ENCODE peak calls at places on chromosomes 6 and 20, in six cellular contexts. One of them, this sample, is unnamed.

GRCh38 chr20:36306557-36307411 is 645 bp downstream of the DLGAP4 start:
- DNase-seq in H7: peak; percentile 86
- DNase-seq in left ventricle myocardium inferior: no peak
- DNase-seq in suprapubic skin: no peak
- DNase-seq in aorta: no peak
- DNase-seq in retinal pigment epithelial cell: no peak
- DNase-seq in this sample: peak; percentile 58

GRCh38 chr20:30811896-30812671 is 445.4 kb upstream of the DEFB115 start:
- DNase-seq in H7: peak; percentile 46
- DNase-seq in left ventricle myocardium inferior: peak; percentile 28
- DNase-seq in suprapubic skin: no peak
- DNase-seq in aorta: no peak
- DNase-seq in retinal pigment epithelial cell: peak; percentile 3
- DNase-seq in this sample: peak; percentile 84

GRCh38 chr6:43963877-43964658 is 163.2 kb downstream of the MRPL14 start:
- DNase-seq in H7: no peak
- DNase-seq in left ventricle myocardium inferior: no peak
- DNase-seq in suprapubic skin: peak; percentile 5
- DNase-seq in aorta: no peak
- DNase-seq in retinal pigment epithelial cell: no peak
- DNase-seq in this sample: peak; percentile 45

GRCh38 chr20:44247131-44247571 is at the start of gene GDAP1L1:
- DNase-seq in H7: peak; percentile 95
- DNase-seq in left ventricle myocardium inferior: no peak
- DNase-seq in suprapubic skin: no peak
- DNase-seq in aorta: no peak
- DNase-seq in retinal pigment epithelial cell: no peak
- DNase-seq in this sample: no peak

GRCh38 chr6:25277857-25278256 is 1.3 kb upstream of the CARMIL1 start:
- DNase-seq in H7: no peak
- DNase-seq in left ventricle myocardium inferior: no peak
- DNase-seq in suprapubic skin: no peak
- DNase-seq in aorta: no peak
- DNase-seq in retinal pigment epithelial cell: no peak
- DNase-seq in this sample: no peak

GRCh38 chr6:118509009-118509617 is 39.0 kb upstream of the PLN start:
- DNase-seq in H7: peak; percentile 13
- DNase-seq in left ventricle myocardium inferior: no peak
- DNase-seq in suprapubic skin: no peak
- DNase-seq in aorta: no peak
- DNase-seq in retinal pigment epithelial cell: peak; percentile 23
- DNase-seq in this sample: no peak

GRCh38 chr6:3876131-3876530 is 27.0 kb downstream of the FAM50B start:
- DNase-seq in H7: no peak
- DNase-seq in left ventricle myocardium inferior: peak; percentile 61
- DNase-seq in suprapubic skin: peak; percentile 89
- DNase-seq in aorta: no peak
- DNase-seq in retinal pigment epithelial cell: no peak
- DNase-seq in this sample: peak; percentile 83

GRCh38 chr6:66355471-66355870 is 648.4 kb upstream of the EYS start:
- DNase-seq in H7: no peak
- DNase-seq in left ventricle myocardium inferior: no peak
- DNase-seq in suprapubic skin: no peak
- DNase-seq in aorta: no peak
- DNase-seq in retinal pigment epithelial cell: no peak
- DNase-seq in this sample: no peak

GRCh38 chr6:136566007-136566487 is 15.8 kb upstream of the MAP7 start:
- DNase-seq in H7: no peak
- DNase-seq in left ventricle myocardium inferior: peak; percentile 22
- DNase-seq in suprapubic skin: no peak
- DNase-seq in aorta: peak; percentile 73
- DNase-seq in retinal pigment epithelial cell: no peak
- DNase-seq in this sample: no peak

GRCh38 chr6:150241751-150242150 is 98.9 kb downstream of the PPP1R14C start:
- DNase-seq in H7: no peak
- DNase-seq in left ventricle myocardium inferior: no peak
- DNase-seq in suprapubic skin: no peak
- DNase-seq in aorta: no peak
- DNase-seq in retinal pigment epithelial cell: no peak
- DNase-seq in this sample: no peak

GRCh38 chr6:18293192-18293904 is 29.0 kb upstream of the DEK start:
- DNase-seq in H7: no peak
- DNase-seq in left ventricle myocardium inferior: no peak
- DNase-seq in suprapubic skin: no peak
- DNase-seq in aorta: no peak
- DNase-seq in retinal pigment epithelial cell: no peak
- DNase-seq in this sample: no peak

GRCh38 chr6:170456886-170457698 is 96.0 kb downstream of the PSMB1 start:
- DNase-seq in H7: peak; percentile 29
- DNase-seq in left ventricle myocardium inferior: no peak
- DNase-seq in suprapubic skin: no peak
- DNase-seq in aorta: no peak
- DNase-seq in retinal pigment epithelial cell: no peak
- DNase-seq in this sample: no peak

GRCh38 chr6:76703285-76703684 is 630.8 kb upstream of the IMPG1 start:
- DNase-seq in H7: no peak
- DNase-seq in left ventricle myocardium inferior: no peak
- DNase-seq in suprapubic skin: no peak
- DNase-seq in aorta: no peak
- DNase-seq in retinal pigment epithelial cell: no peak
- DNase-seq in this sample: no peak

GRCh38 chr20:56575157-56575556 is 42.1 kb downstream of the FAM209B start:
- DNase-seq in H7: no peak
- DNase-seq in left ventricle myocardium inferior: no peak
- DNase-seq in suprapubic skin: no peak
- DNase-seq in aorta: peak; percentile 48
- DNase-seq in retinal pigment epithelial cell: no peak
- DNase-seq in this sample: no peak

GRCh38 chr6:109051301-109051700 is 43.3 kb downstream of the SESN1 start:
- DNase-seq in H7: no peak
- DNase-seq in left ventricle myocardium inferior: no peak
- DNase-seq in suprapubic skin: no peak
- DNase-seq in aorta: no peak
- DNase-seq in retinal pigment epithelial cell: no peak
- DNase-seq in this sample: no peak

GRCh38 chr6:29552512-29553051 is 7.0 kb downstream of the UBD start:
- DNase-seq in H7: peak; percentile 61
- DNase-seq in left ventricle myocardium inferior: no peak
- DNase-seq in suprapubic skin: no peak
- DNase-seq in aorta: no peak
- DNase-seq in retinal pigment epithelial cell: peak; percentile 31
- DNase-seq in this sample: no peak

GRCh38 chr20:12111431-12112088 is 193.9 kb downstream of the BTBD3 start:
- DNase-seq in H7: no peak
- DNase-seq in left ventricle myocardium inferior: no peak
- DNase-seq in suprapubic skin: no peak
- DNase-seq in aorta: no peak
- DNase-seq in retinal pigment epithelial cell: no peak
- DNase-seq in this sample: no peak

GRCh38 chr6:170265655-170266054 is 25.2 kb downstream of the DLL1 start:
- DNase-seq in H7: no peak
- DNase-seq in left ventricle myocardium inferior: peak; percentile 82
- DNase-seq in suprapubic skin: no peak
- DNase-seq in aorta: no peak
- DNase-seq in retinal pigment epithelial cell: no peak
- DNase-seq in this sample: no peak

GRCh38 chr20:6644818-6645620 is 122.5 kb upstream of the BMP2 start:
- DNase-seq in H7: no peak
- DNase-seq in left ventricle myocardium inferior: no peak
- DNase-seq in suprapubic skin: no peak
- DNase-seq in aorta: no peak
- DNase-seq in retinal pigment epithelial cell: no peak
- DNase-seq in this sample: no peak

GRCh38 chr6:160041608-160042007 is 72.7 kb downstream of the IGF2R start:
- DNase-seq in H7: no peak
- DNase-seq in left ventricle myocardium inferior: peak; percentile 53
- DNase-seq in suprapubic skin: no peak
- DNase-seq in aorta: no peak
- DNase-seq in retinal pigment epithelial cell: no peak
- DNase-seq in this sample: no peak

GRCh38 chr6:143721642-143722041 is 43.9 kb downstream of the PHACTR2 start:
- DNase-seq in H7: no peak
- DNase-seq in left ventricle myocardium inferior: no peak
- DNase-seq in suprapubic skin: no peak
- DNase-seq in aorta: no peak
- DNase-seq in retinal pigment epithelial cell: no peak
- DNase-seq in this sample: no peak

GRCh38 chr20:50217207-50217949 is 26.7 kb downstream of the CEBPB start:
- DNase-seq in H7: peak; percentile 48
- DNase-seq in left ventricle myocardium inferior: no peak
- DNase-seq in suprapubic skin: no peak
- DNase-seq in aorta: no peak
- DNase-seq in retinal pigment epithelial cell: no peak
- DNase-seq in this sample: no peak

GRCh38 chr20:53567379-53567778 is 26.3 kb downstream of the ZNF217 start:
- DNase-seq in H7: no peak
- DNase-seq in left ventricle myocardium inferior: no peak
- DNase-seq in suprapubic skin: no peak
- DNase-seq in aorta: no peak
- DNase-seq in retinal pigment epithelial cell: no peak
- DNase-seq in this sample: no peak

DNA sequence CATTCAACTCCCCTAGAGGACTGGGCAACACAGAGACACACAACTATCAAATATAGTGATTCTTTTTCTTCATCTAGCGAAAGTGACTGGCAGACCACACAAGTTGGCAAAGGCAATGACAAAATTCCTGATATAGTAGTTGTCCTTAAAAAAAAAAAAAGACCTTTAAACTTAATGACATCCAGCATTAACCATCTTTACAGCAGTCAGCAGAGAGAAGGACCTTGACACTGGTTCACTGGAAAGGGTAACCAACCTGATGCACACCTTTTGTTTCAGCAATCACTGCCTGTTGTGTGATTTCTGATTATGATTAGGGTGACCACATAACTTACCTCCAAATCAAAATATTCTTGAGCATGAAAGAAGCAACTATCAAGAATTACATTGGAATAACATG is 1.7 kb upstream of the CNKSR3 start:
- DNase-seq in H7: no peak
- DNase-seq in left ventricle myocardium inferior: no peak
- DNase-seq in suprapubic skin: no peak
- DNase-seq in aorta: no peak
- DNase-seq in retinal pigment epithelial cell: no peak
- DNase-seq in this sample: no peak
- H3K4me3 ChIP-seq in H7: no peak overlapping the region
- H3K4me3 ChIP-seq in left ventricle myocardium inferior: no peak overlapping the region
- H3K4me3 ChIP-seq in suprapubic skin: no peak overlapping the region
- H3K4me3 ChIP-seq in aorta: no peak overlapping the region
- H3K4me3 ChIP-seq in retinal pigment epithelial cell: no peak overlapping the region
- H3K4me3 ChIP-seq in this sample: no peak overlapping the region

DNA sequence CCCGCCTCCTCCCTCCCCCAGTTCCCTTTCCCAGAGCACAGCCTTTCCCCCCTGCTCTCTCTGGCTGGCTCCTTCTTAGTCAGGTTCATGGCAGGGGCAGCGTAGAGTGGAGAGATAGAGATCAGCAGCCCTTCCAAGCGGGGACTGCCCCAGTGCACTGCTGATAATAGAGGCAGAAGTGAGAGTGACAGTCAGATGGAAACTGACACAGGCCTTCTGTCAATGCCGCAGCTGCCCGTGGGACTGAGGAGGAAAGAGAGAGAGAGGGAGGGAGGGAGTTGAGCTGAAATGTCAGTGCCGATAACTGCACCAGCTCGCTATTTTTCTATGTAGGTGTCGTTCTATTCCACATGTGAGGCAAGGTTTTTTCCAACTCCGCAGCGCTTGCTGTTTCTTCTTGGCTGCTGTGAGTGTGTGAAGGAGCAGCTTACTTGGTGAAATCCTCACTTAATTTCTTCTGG is 386.2 kb upstream of the MMS22L start:
- DNase-seq in H7: peak; percentile 3
- DNase-seq in left ventricle myocardium inferior: peak; percentile 18
- DNase-seq in suprapubic skin: no peak
- DNase-seq in aorta: no peak
- DNase-seq in retinal pigment epithelial cell: peak; percentile 16
- DNase-seq in this sample: no peak
- H3K4me3 ChIP-seq in H7: no peak overlapping the region
- H3K4me3 ChIP-seq in left ventricle myocardium inferior: peak overlapping the region; percentile 57
- H3K4me3 ChIP-seq in suprapubic skin: no peak overlapping the region
- H3K4me3 ChIP-seq in aorta: no peak overlapping the region
- H3K4me3 ChIP-seq in retinal pigment epithelial cell: peak overlapping the region; percentile 41
- H3K4me3 ChIP-seq in this sample: peak overlapping the region; percentile 60

DNA sequence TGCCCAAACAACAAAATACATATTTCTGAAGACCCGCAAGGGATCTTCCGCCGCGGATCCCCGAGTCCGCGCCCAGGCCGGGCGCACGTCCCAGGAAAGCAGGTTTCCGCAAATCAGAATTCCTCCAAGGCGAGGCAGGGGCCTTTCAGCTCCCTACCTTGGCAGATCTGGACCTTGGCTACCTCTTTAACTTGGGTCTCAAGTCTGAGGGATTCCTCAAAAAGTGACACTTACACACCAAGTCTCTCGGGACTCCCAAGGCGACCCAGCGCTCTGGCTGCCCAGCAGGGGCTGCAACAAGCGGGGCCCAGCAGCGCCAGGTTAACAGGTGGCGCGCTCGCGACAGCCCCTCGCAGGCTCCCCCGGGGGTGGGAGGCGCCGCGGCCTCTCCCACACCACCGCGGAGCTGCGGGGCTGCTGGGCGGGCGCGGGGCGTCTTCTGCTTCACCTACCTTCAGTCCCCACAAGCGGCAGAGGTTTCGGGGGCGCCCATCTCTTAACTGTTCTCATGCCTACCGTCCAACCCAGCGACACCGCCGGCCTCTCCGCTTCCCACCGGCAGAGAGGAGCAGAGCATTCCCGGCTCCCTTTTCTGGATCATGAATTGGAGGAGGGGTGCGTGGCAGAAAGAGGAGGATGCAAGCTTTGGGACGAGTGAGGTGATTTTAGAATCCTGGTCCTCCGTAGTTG is 414 bp downstream of the SIM1 start:
- DNase-seq in H7: peak; percentile 77
- DNase-seq in left ventricle myocardium inferior: no peak
- DNase-seq in suprapubic skin: no peak
- DNase-seq in aorta: peak; percentile 70
- DNase-seq in retinal pigment epithelial cell: no peak
- DNase-seq in this sample: no peak
- H3K4me3 ChIP-seq in H7: peak overlapping the region; percentile 8
- H3K4me3 ChIP-seq in left ventricle myocardium inferior: peak overlapping the region; percentile 53
- H3K4me3 ChIP-seq in suprapubic skin: peak overlapping the region; percentile 46
- H3K4me3 ChIP-seq in aorta: no peak overlapping the region
- H3K4me3 ChIP-seq in retinal pigment epithelial cell: peak overlapping the region; percentile 34
- H3K4me3 ChIP-seq in this sample: peak overlapping the region; percentile 60

DNA sequence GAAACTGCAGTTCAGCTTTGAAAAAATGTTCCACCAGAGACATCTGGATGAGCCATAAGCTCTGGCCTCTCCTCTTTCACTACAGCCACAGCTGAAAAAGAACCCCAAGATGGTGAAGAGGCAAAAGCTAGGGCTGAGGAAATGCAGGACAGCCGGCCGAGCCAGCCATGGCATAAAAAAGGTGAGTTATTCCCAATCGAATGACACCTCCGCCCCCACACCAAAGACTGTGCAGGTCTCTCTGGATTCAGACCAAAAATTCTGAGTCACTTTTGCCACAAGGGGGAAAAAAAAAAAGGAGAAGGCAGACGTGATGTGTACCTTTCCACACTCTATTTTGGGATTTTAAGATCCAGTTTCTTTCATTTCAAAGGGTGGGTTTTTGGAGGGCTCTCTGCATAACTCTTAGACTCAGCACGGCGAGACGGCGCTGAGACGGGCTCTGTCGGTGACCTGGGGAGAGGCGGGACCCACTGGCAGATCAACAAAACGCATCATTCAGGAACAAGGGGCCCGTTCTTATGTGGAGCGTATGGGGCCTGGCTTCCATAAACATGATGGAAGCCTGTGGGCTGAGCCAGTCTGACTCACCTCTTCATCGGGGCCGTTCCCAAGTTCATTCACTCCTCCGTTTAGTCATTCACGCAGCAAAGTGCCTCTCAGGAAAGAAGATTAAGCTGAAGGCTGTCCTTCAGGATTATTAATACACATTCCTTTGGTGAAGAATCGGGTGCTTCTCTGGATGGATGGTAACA is 54.8 kb downstream of the NFATC2 start:
- DNase-seq in H7: no peak
- DNase-seq in left ventricle myocardium inferior: no peak
- DNase-seq in suprapubic skin: no peak
- DNase-seq in aorta: no peak
- DNase-seq in retinal pigment epithelial cell: peak; percentile 83
- DNase-seq in this sample: no peak
- H3K4me3 ChIP-seq in H7: no peak overlapping the region
- H3K4me3 ChIP-seq in left ventricle myocardium inferior: no peak overlapping the region
- H3K4me3 ChIP-seq in suprapubic skin: no peak overlapping the region
- H3K4me3 ChIP-seq in aorta: no peak overlapping the region
- H3K4me3 ChIP-seq in retinal pigment epithelial cell: peak overlapping the region; percentile 7
- H3K4me3 ChIP-seq in this sample: no peak overlapping the region

This sample was measured in coronary artery.